ENCODE peak calls at places on chromosomes 4 and X, in four cellular contexts. One of them, this sample, is unnamed.

GRCh38 chrX:69163936-69164741 is 1.1 kb downstream of the PJA1 start:
- DNase-seq in GM12865: peak
- DNase-seq in EH: peak
- DNase-seq in tibial nerve: no peak
- DNase-seq in this sample: peak

GRCh38 chr4:53908661-53909078 is 155.7 kb downstream of the CHIC2 start:
- DNase-seq in GM12865: peak
- DNase-seq in EH: peak
- DNase-seq in tibial nerve: no peak
- DNase-seq in this sample: peak

GRCh38 chr4:103207673-103208072 is 9.5 kb upstream of the CENPE start:
- DNase-seq in GM12865: no peak
- DNase-seq in EH: no peak
- DNase-seq in tibial nerve: no peak
- DNase-seq in this sample: no peak

GRCh38 chrX:58025979-58026378 is 115.7 kb upstream of the ZXDA start:
- DNase-seq in GM12865: peak
- DNase-seq in EH: peak
- DNase-seq in tibial nerve: no peak
- DNase-seq in this sample: peak

GRCh38 chrX:152904151-152905080 is 6.5 kb downstream of the ZNF185 start:
- DNase-seq in GM12865: peak
- DNase-seq in EH: peak
- DNase-seq in tibial nerve: peak
- DNase-seq in this sample: peak

GRCh38 chr4:177907736-177908424 is 465.6 kb upstream of the AGA start:
- DNase-seq in GM12865: no peak
- DNase-seq in EH: no peak
- DNase-seq in tibial nerve: no peak
- DNase-seq in this sample: no peak

GRCh38 chr4:13777341-13777740 is 149.8 kb upstream of the BOD1L1 start:
- DNase-seq in GM12865: no peak
- DNase-seq in EH: no peak
- DNase-seq in tibial nerve: no peak
- DNase-seq in this sample: no peak

GRCh38 chr4:141560056-141560455 is 76.3 kb upstream of the IL15 start:
- DNase-seq in GM12865: peak
- DNase-seq in EH: no peak
- DNase-seq in tibial nerve: no peak
- DNase-seq in this sample: no peak

GRCh38 chrX:150694738-150695410 is 1.7 kb downstream of the MTMR1 start:
- DNase-seq in GM12865: peak
- DNase-seq in EH: peak
- DNase-seq in tibial nerve: no peak
- DNase-seq in this sample: peak

GRCh38 chrX:3428762-3429161 is 82.3 kb upstream of the MXRA5 start:
- DNase-seq in GM12865: no peak
- DNase-seq in EH: no peak
- DNase-seq in tibial nerve: no peak
- DNase-seq in this sample: no peak

GRCh38 chr4:186826866-186827541 is 103.3 kb upstream of the FAT1 start:
- DNase-seq in GM12865: no peak
- DNase-seq in EH: peak
- DNase-seq in tibial nerve: no peak
- DNase-seq in this sample: no peak

GRCh38 chrX:153572601-153573000 is 26.3 kb downstream of the CCNQ start:
- DNase-seq in GM12865: no peak
- DNase-seq in EH: no peak
- DNase-seq in tibial nerve: no peak
- DNase-seq in this sample: no peak

GRCh38 chrX:84611843-84612636 is 109.8 kb upstream of the HDX start:
- DNase-seq in GM12865: no peak
- DNase-seq in EH: no peak
- DNase-seq in tibial nerve: no peak
- DNase-seq in this sample: no peak

GRCh38 chrX:13064599-13065143 is 20.3 kb upstream of the FAM9C start:
- DNase-seq in GM12865: no peak
- DNase-seq in EH: peak
- DNase-seq in tibial nerve: no peak
- DNase-seq in this sample: no peak

GRCh38 chr4:28723371-28723770 is 1862.7 kb downstream of the STIM2 start:
- DNase-seq in GM12865: no peak
- DNase-seq in EH: no peak
- DNase-seq in tibial nerve: no peak
- DNase-seq in this sample: no peak

GRCh38 chrX:85897376-85898110 is 149.8 kb downstream of the CHM start:
- DNase-seq in GM12865: no peak
- DNase-seq in EH: no peak
- DNase-seq in tibial nerve: no peak
- DNase-seq in this sample: no peak

GRCh38 chr4:147388016-147388415 is 92.9 kb upstream of the EDNRA start:
- DNase-seq in GM12865: no peak
- DNase-seq in EH: peak
- DNase-seq in tibial nerve: no peak
- DNase-seq in this sample: no peak

GRCh38 chr4:122003335-122003734 is 51.5 kb upstream of the TRPC3 start:
- DNase-seq in GM12865: peak
- DNase-seq in EH: peak
- DNase-seq in tibial nerve: no peak
- DNase-seq in this sample: peak